ENCODE peak calls at places on chromosomes 11 and 22, in six cellular contexts. S is H1, Y is mesendoderm, T is mesenchymal stem cell, A is H9, U is IMR-90. H is an unnamed sample.

GRCh38 chr22:38187413-38188212 is 6.0 kb upstream of the PLA2G6 start:
- DNase-seq in Y (no peak), S (no peak), T (peak; percentile 92), A (no peak), U (peak; percentile 71), H (no peak)

GRCh38 chr22:10741210-10741609 is 4786.8 kb upstream of the OR11H1 start:
- DNase-seq in S (no peak), T (no peak), Y (no peak), A (no peak), U (no peak), H (no peak)

GRCh38 chr11:91421586-91421985 is 803.0 kb upstream of the FAT3 start:
- DNase-seq in U (no peak), Y (no peak), A (no peak), S (no peak), T (no peak), H (no peak)

GRCh38 chr11:118092907-118093571 is 6.3 kb upstream of the SMIM35 start:
- DNase-seq in A (no peak), U (no peak), S (no peak), T (no peak), Y (no peak), H (peak; percentile 9)

GRCh38 chr11:95592455-95592854 is 197.1 kb downstream of the FAM76B start:
- DNase-seq in U (peak; percentile 23), A (peak; percentile 37), Y (peak; percentile 50), T (peak; percentile 20), S (no peak), H (no peak)

GRCh38 chr22:42261266-42261665 is 9.2 kb downstream of the TCF20 start:
- DNase-seq in A (no peak), Y (no peak), U (peak; percentile 72), T (no peak), S (no peak), H (no peak)

GRCh38 chr22:39522567-39523300 is 2.4 kb downstream of the ATF4 start:
- DNase-seq in A (no peak), U (peak; percentile 66), S (no peak), Y (no peak), T (peak; percentile 57), H (no peak)

GRCh38 chr11:10438451-10438850 is 16.6 kb upstream of the AMPD3 start:
- DNase-seq in U (peak; percentile 65), S (no peak), A (no peak), Y (peak; percentile 31), T (no peak), H (no peak)

GRCh38 chr11:73270089-73270854 is 1.9 kb upstream of the P2RY6 start:
- DNase-seq in U (no peak), S (no peak), A (peak; percentile 47), Y (no peak), T (peak; percentile 50), H (no peak)

GRCh38 chr11:16252373-16252772 is 104.0 kb downstream of the SOX6 start:
- DNase-seq in S (no peak), A (peak; percentile 32), Y (peak; percentile 41), T (peak; percentile 27), U (peak; percentile 23), H (no peak)

GRCh38 chr11:8719260-8720190 is 36.9 kb downstream of the RPL27A start:
- DNase-seq in U (peak; percentile 96), T (peak; percentile 95), Y (peak; percentile 88), S (no peak), A (no peak), H (no peak)

DNA sequence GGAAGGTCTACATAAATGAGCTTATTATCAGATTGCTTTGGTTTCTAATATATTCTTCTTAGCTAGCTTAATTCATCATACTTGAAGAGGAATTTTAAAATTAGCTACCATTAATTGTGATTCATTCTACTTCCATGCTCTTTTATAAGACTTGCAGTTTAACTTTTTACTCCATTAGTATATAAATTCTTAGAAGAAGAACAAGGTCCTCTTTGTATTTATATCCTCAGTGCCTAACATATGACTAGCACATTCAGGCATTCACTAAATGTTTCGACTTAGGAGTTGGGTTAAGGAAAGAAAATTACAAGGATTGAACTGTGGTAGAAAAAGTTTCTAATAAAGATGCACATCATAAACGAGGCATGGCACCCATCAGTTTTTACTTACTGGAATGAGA is 1135.5 kb downstream of the JRKL start:
- DNase-seq in S (no peak), U (no peak), T (peak; percentile 11), Y (no peak), A (no peak), H (no peak)
- H2BK5ac ChIP-seq in S (no peak overlapping the region), U (no peak overlapping the region), T (no peak overlapping the region), Y (no peak overlapping the region), A (no peak overlapping the region), H (no peak overlapping the region)

GRCh38 chr22:29912605-29913398 is 29.8 kb downstream of the MTMR3 start:
- DNase-seq in U (peak; percentile 93), Y (no peak), S (no peak), A (no peak), T (peak; percentile 82), H (no peak)

GRCh38 chr22:29916007-29916544 is 33.1 kb downstream of the MTMR3 start:
- DNase-seq in S (no peak), A (no peak), Y (peak; percentile 42), U (peak; percentile 40), T (peak; percentile 60), H (no peak)

GRCh38 chr22:29914165-29914564 is 31.2 kb downstream of the MTMR3 start:
- DNase-seq in Y (peak; percentile 78), A (no peak), T (peak; percentile 87), S (no peak), U (peak; percentile 83), H (no peak)

GRCh38 chr22:29914991-29915390 is 32.0 kb downstream of the MTMR3 start:
- DNase-seq in A (no peak), U (no peak), Y (no peak), T (no peak), S (no peak), H (no peak)

GRCh38 chr22:29912141-29912540 is 29.2 kb downstream of the MTMR3 start:
- DNase-seq in S (no peak), U (no peak), Y (no peak), T (no peak), A (no peak), H (no peak)
- H3K4me2 ChIP-seq in S (no peak overlapping the region), U (peak overlapping the region; percentile 60), Y (no peak overlapping the region), T (no peak overlapping the region), A (no peak overlapping the region), H (no peak overlapping the region)

GRCh38 chr11:108199446-108200321 is 22.8 kb downstream of the NPAT start:
- DNase-seq in S (no peak), U (peak; percentile 68), A (no peak), Y (peak; percentile 74), T (peak; percentile 59), H (no peak)
- H2BK5ac ChIP-seq in S (no peak overlapping the region), U (peak overlapping the region; percentile 30), A (no peak overlapping the region), Y (no peak overlapping the region), T (no peak overlapping the region), H (no peak overlapping the region)

GRCh38 chr11:67022341-67022933 is 497 bp upstream of the SYT12 start:
- DNase-seq in U (peak; percentile 52), A (no peak), S (no peak), Y (no peak), T (no peak), H (no peak)
- H3K4me2 ChIP-seq in U (peak overlapping the region; percentile 51), A (peak overlapping the region; percentile 30), S (peak overlapping the region; percentile 92), Y (no peak overlapping the region), T (peak overlapping the region; percentile 84), H (peak overlapping the region; percentile 85)

GRCh38 chr11:20388096-20389055 is 860 bp downstream of the PRMT3 start:
- DNase-seq in S (no peak), T (peak; percentile 20), Y (peak; percentile 17), A (no peak), U (no peak), H (no peak)

GRCh38 chr11:20387262-20388095 is at the start of gene PRMT3:
- DNase-seq in Y (peak; percentile 97), S (peak; percentile 89), A (peak; percentile 96), T (peak; percentile 95), U (peak; percentile 94), H (peak; percentile 96)
- H2BK5ac ChIP-seq in Y (peak within 1 kb of the TSS; percentile 44), S (peak within 1 kb of the TSS; percentile 97), A (no peak within 1 kb of the TSS), T (peak within 1 kb of the TSS; percentile 57), U (peak within 1 kb of the TSS; percentile 93), H (peak within 1 kb of the TSS; percentile 83)

DNA sequence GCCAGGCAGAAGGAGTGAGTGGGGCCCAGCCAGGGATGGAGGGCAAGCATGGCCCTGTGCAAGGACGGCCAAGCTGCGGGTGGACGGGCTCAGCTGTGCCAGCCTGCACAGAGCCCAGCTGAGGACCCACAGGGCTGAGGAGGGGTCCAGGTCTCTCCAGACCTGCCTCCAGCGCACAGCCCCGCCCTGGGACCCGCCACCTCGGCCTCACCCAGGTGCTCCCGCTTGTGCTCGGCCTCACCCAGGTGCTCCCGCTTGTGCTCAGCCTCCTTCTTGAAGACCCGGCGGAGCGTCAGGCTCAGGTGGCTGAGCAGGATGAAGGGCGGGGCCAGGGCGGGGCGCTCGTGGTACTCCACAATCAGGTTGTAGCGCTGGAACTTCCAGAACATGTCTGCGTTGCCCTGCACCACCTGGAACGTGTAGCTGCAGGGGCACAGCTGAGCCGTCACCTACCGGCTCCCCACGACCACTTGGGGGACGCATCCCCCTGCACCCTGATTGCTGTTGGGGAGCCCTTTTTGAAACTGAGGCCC is 6.4 kb downstream of the TSSC4 start:
- DNase-seq in A (no peak), Y (no peak), S (no peak), U (no peak), T (no peak), H (no peak)
- H3K4me2 ChIP-seq in A (no peak overlapping the region), Y (no peak overlapping the region), S (no peak overlapping the region), U (no peak overlapping the region), T (no peak overlapping the region), H (no peak overlapping the region)

GRCh38 chr22:49492308-49492707 is 335.4 kb downstream of the BRD1 start:
- DNase-seq in Y (no peak), S (no peak), A (no peak), T (no peak), U (no peak), H (no peak)
- H2BK5ac ChIP-seq in Y (no peak overlapping the region), S (no peak overlapping the region), A (no peak overlapping the region), T (no peak overlapping the region), U (no peak overlapping the region), H (no peak overlapping the region)

GRCh38 chr22:46753360-46753759 is 9.1 kb upstream of the TBC1D22A start:
- DNase-seq in T (no peak), Y (no peak), A (no peak), U (no peak), S (no peak), H (no peak)
- H3K4me2 ChIP-seq in T (no peak overlapping the region), Y (no peak overlapping the region), A (no peak overlapping the region), U (no peak overlapping the region), S (no peak overlapping the region), H (no peak overlapping the region)

DNA sequence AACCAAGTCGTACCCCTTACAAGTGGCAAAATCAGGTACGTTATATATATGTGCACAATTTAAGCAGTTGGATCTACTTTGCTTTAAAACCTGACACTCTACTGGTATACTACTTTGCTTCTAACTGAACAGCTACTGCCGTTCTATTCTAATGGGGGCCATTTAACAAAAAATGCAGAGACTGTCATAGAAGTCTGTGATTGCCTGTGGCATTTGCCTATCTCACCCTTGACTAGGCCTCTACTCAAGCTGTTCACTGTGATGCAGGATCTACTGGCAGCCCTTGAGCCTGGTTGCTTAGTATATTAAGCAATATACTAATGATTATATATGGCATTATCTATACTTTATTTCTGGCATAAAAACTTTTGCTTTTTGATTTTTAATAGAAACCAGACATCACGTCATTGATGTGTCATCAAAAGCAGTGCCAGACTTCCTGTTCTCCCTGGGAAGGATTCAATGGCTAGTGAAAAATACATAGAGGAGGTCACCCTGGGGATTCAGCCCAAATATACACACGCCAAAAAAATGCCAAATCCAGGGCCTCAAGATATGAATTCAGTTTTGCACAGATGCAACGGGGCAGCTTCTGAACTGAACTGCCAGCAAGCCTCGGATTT is 40.0 kb upstream of the FIBIN start:
- DNase-seq in U (peak; percentile 72), A (no peak), Y (no peak), S (no peak), T (no peak), H (no peak)
- H2BK5ac ChIP-seq in U (no peak overlapping the region), A (no peak overlapping the region), Y (no peak overlapping the region), S (no peak overlapping the region), T (no peak overlapping the region), H (no peak overlapping the region)

GRCh38 chr22:20968281-20968977 is 1.4 kb downstream of the AIFM3 start:
- DNase-seq in U (no peak), A (no peak), S (no peak), Y (no peak), T (no peak), H (no peak)
- H3K4me2 ChIP-seq in U (no peak overlapping the region), A (no peak overlapping the region), S (peak overlapping the region; percentile 35), Y (no peak overlapping the region), T (no peak overlapping the region), H (no peak overlapping the region)